ENCODE peak calls at places on chromosome 4, in five cellular contexts. D is substantia nigra, N is Panc1, M is ureter, T is A549. S is an unnamed sample.

GRCh38 chr4:122045533-122045932 is 93.7 kb upstream of the TRPC3 start:
- DNase-seq in D (no peak), N (no peak), M (no peak), T (no peak), S (no peak)

GRCh38 chr4:180407273-180407885 is 1835.8 kb upstream of the TENM3 start:
- DNase-seq in D (no peak), N (no peak), M (no peak), T (no peak), S (no peak)

GRCh38 chr4:64068096-64068495 is 341.2 kb downstream of the TECRL start:
- DNase-seq in D (no peak), N (no peak), M (no peak), T (no peak), S (no peak)

GRCh38 chr4:109989044-109989443 is 76.4 kb downstream of the EGF start:
- DNase-seq in D (no peak), N (no peak), M (peak), T (no peak), S (no peak)

GRCh38 chr4:185865901-185866328 is 53.9 kb upstream of the SORBS2 start:
- DNase-seq in D (no peak), N (no peak), M (peak), T (no peak), S (no peak)

GRCh38 chr4:102299708-102300107 is 45.6 kb downstream of the SLC39A8 start:
- DNase-seq in D (peak), N (peak), M (no peak), T (peak), S (no peak)

GRCh38 chr4:100895572-100896197 is 377.9 kb upstream of the EMCN start:
- DNase-seq in D (no peak), N (no peak), M (no peak), T (no peak), S (no peak)

GRCh38 chr4:120850048-120850599 is 72.4 kb downstream of the PRDM5 start:
- DNase-seq in D (no peak), N (no peak), M (no peak), T (no peak), S (no peak)

GRCh38 chr4:82560853-82561744 is 689 bp downstream of the TMEM150C start:
- DNase-seq in D (no peak), N (no peak), M (no peak), T (no peak), S (no peak)

GRCh38 chr4:73676136-73676535 is 55.9 kb upstream of the RASSF6 start:
- DNase-seq in D (no peak), N (no peak), M (no peak), T (no peak), S (no peak)

GRCh38 chr4:42638993-42639392 is 17.9 kb downstream of the ATP8A1 start:
- DNase-seq in D (no peak), N (no peak), M (no peak), T (no peak), S (no peak)

GRCh38 chr4:138405439-138405838 is 163.3 kb upstream of the SLC7A11 start:
- DNase-seq in D (no peak), N (no peak), M (no peak), T (no peak), S (no peak)

GRCh38 chr4:173489514-173489913 is 40.5 kb downstream of the HAND2 start:
- DNase-seq in D (no peak), N (no peak), M (no peak), T (no peak), S (no peak)

GRCh38 chr4:27149541-27150212 is 289.0 kb downstream of the STIM2 start:
- DNase-seq in D (no peak), N (no peak), M (no peak), T (no peak), S (no peak)

GRCh38 chr4:75254745-75255144 is 259.5 kb downstream of the RCHY1 start:
- DNase-seq in D (no peak), N (no peak), M (no peak), T (no peak), S (no peak)

GRCh38 chr4:178136736-178137345 is 694.6 kb upstream of the AGA start:
- DNase-seq in D (no peak), N (no peak), M (no peak), T (no peak), S (no peak)

GRCh38 chr4:23815351-23815750 is 74.5 kb downstream of the PPARGC1A start:
- DNase-seq in D (no peak), N (no peak), M (no peak), T (no peak), S (no peak)

GRCh38 chr4:10582059-10582686 is 102.4 kb downstream of the CLNK start:
- DNase-seq in D (peak), N (peak), M (no peak), T (peak), S (no peak)

GRCh38 chr4:119041951-119042560 is 93.6 kb upstream of the MYOZ2 start:
- DNase-seq in D (peak), N (peak), M (peak), T (peak), S (no peak)

GRCh38 chr4:101037249-101037648 is 310.1 kb downstream of the PPP3CA start:
- DNase-seq in D (no peak), N (no peak), M (no peak), T (no peak), S (no peak)

GRCh38 chr4:116180056-116180690 is 905.2 kb downstream of the TRAM1L1 start:
- DNase-seq in D (no peak), N (no peak), M (no peak), T (peak), S (no peak)

GRCh38 chr4:183095199-183095512 is 3.9 kb upstream of the WWC2 start:
- DNase-seq in D (no peak), N (no peak), M (no peak), T (no peak), S (no peak)

GRCh38 chr4:80732010-80732409 is 298.5 kb upstream of the BMP3 start:
- DNase-seq in D (no peak), N (no peak), M (no peak), T (no peak), S (no peak)

GRCh38 chr4:23788460-23788859 is 101.4 kb downstream of the PPARGC1A start:
- DNase-seq in D (no peak), N (no peak), M (no peak), T (no peak), S (no peak)

GRCh38 chr4:60744767-60745166 is 455.4 kb upstream of the ADGRL3 start:
- DNase-seq in D (no peak), N (no peak), M (no peak), T (no peak), S (no peak)

GRCh38 chr4:145694929-145695328 is 15.0 kb downstream of the C4orf51 start:
- DNase-seq in D (no peak), N (no peak), M (no peak), T (no peak), S (no peak)

GRCh38 chr4:7651461-7651921 is 216.8 kb upstream of the PSAPL1 start:
- DNase-seq in D (peak), N (no peak), M (peak), T (no peak), S (no peak)

GRCh38 chr4:76526585-76526990 is 91.6 kb downstream of the SHROOM3 start:
- DNase-seq in D (no peak), N (no peak), M (no peak), T (no peak), S (no peak)

GRCh38 chr4:116110713-116111112 is 974.7 kb downstream of the TRAM1L1 start:
- DNase-seq in D (no peak), N (no peak), M (no peak), T (no peak), S (no peak)

GRCh38 chr4:152992491-152992890 is 56.4 kb downstream of the FHDC1 start:
- DNase-seq in D (no peak), N (no peak), M (no peak), T (no peak), S (no peak)

GRCh38 chr4:82380344-82380743 is 6.6 kb upstream of the HNRNPD start:
- DNase-seq in D (peak), N (no peak), M (peak), T (no peak), S (peak)

GRCh38 chr4:19857405-19857804 is 394.3 kb upstream of the SLIT2 start:
- DNase-seq in D (no peak), N (no peak), M (no peak), T (no peak), S (no peak)

GRCh38 chr4:156390599-156391296 is 437.1 kb upstream of the CTSO start:
- DNase-seq in D (no peak), N (no peak), M (no peak), T (no peak), S (no peak)

GRCh38 chr4:177118596-177118995 is 191.1 kb upstream of the NEIL3 start:
- DNase-seq in D (no peak), N (no peak), M (no peak), T (no peak), S (no peak)